ENCODE peak calls at places on chromosomes 7 and 10, in five cellular contexts. T, P, K, V and E are unnamed samples.

GRCh38 chr7:1899951-1900762 is 230.1 kb downstream of the ELFN1 start:
- DNase-seq in T (peak), P (no peak), V (no peak), K (no peak), E (no peak)

GRCh38 chr7:90178166-90178565 is 23.9 kb downstream of the STEAP1 start:
- DNase-seq in T (no peak), V (no peak), K (no peak), P (no peak), E (no peak)

GRCh38 chr7:121576148-121576921 is 180.2 kb upstream of the FAM3C start:
- DNase-seq in V (no peak), K (no peak), T (no peak), P (no peak), E (no peak)

GRCh38 chr7:142279616-142280015 is 21.8 kb upstream of the PRSS58 start:
- DNase-seq in P (no peak), K (no peak), T (no peak), V (no peak), E (no peak)

GRCh38 chr7:4613855-4614548 is 68.1 kb upstream of the FOXK1 start:
- DNase-seq in K (peak), T (peak), V (no peak), P (no peak), E (peak)

GRCh38 chr7:47460251-47460989 is 121.5 kb downstream of the TNS3 start:
- DNase-seq in T (no peak), P (no peak), V (no peak), K (no peak), E (no peak)

GRCh38 chr7:81284576-81284975 is 365.7 kb upstream of the SEMA3C start:
- DNase-seq in K (no peak), T (no peak), P (no peak), V (no peak), E (peak)

GRCh38 chr10:122113161-122113944 is 124.4 kb downstream of the TACC2 start:
- DNase-seq in T (peak), V (no peak), K (peak), P (peak), E (peak)

GRCh38 chr7:116588641-116589594 is 64.1 kb downstream of the CAV1 start:
- DNase-seq in V (no peak), K (no peak), P (no peak), T (no peak), E (peak)

GRCh38 chr7:66500087-66500486 is 128.6 kb upstream of the KCTD7 start:
- DNase-seq in P (no peak), V (no peak), T (no peak), K (no peak), E (peak)

GRCh38 chr10:103145860-103146466 is 47.1 kb downstream of the NT5C2 start:
- DNase-seq in K (peak), V (peak), P (peak), T (peak), E (peak)

GRCh38 chr10:47063858-47064257 is 152.6 kb downstream of the PTPN20 start:
- DNase-seq in V (no peak), P (no peak), K (no peak), T (no peak), E (no peak)

GRCh38 chr7:128841961-128842673 is 11.9 kb downstream of the FLNC start:
- DNase-seq in P (peak), V (no peak), T (peak), K (no peak), E (peak)

GRCh38 chr7:155862516-155863257 is 50.4 kb upstream of the SHH start:
- DNase-seq in V (no peak), T (no peak), K (peak), P (peak), E (no peak)

GRCh38 chr10:74683621-74684114 is 142.7 kb upstream of the KAT6B start:
- DNase-seq in P (no peak), K (no peak), T (no peak), V (no peak), E (no peak)

GRCh38 chr10:61284222-61284890 is 168.8 kb downstream of the TMEM26 start:
- DNase-seq in K (no peak), T (no peak), V (peak), P (no peak), E (peak)

GRCh38 chr10:72335394-72336258 is 19.1 kb downstream of the DNAJB12 start:
- DNase-seq in P (peak), K (no peak), T (peak), V (no peak), E (no peak)

GRCh38 chr7:2639994-2640830 is 8.4 kb downstream of the TTYH3 start:
- DNase-seq in V (no peak), T (no peak), K (no peak), P (peak), E (peak)

GRCh38 chr7:151343516-151343915 is 1.9 kb downstream of the NUB1 start:
- DNase-seq in P (no peak), T (no peak), V (no peak), K (no peak), E (no peak)

GRCh38 chr7:151340794-151341356 is 737 bp upstream of the NUB1 start:
- DNase-seq in P (no peak), T (no peak), K (no peak), V (no peak), E (no peak)

GRCh38 chr7:151341357-151342101 is at the start of gene NUB1:
- DNase-seq in P (peak), V (peak), T (peak), K (peak), E (peak)

GRCh38 chr7:151342102-151342646 is 562 bp downstream of the NUB1 start:
- DNase-seq in V (no peak), T (no peak), K (no peak), P (no peak), E (no peak)

GRCh38 chr7:151342811-151343210 is 1.2 kb downstream of the NUB1 start:
- DNase-seq in V (no peak), P (no peak), K (no peak), T (no peak), E (no peak)
- TF ChIP-seq CTCF in V (no peak), P (no peak), K (no peak), T (no peak), E (no peak)

DNA sequence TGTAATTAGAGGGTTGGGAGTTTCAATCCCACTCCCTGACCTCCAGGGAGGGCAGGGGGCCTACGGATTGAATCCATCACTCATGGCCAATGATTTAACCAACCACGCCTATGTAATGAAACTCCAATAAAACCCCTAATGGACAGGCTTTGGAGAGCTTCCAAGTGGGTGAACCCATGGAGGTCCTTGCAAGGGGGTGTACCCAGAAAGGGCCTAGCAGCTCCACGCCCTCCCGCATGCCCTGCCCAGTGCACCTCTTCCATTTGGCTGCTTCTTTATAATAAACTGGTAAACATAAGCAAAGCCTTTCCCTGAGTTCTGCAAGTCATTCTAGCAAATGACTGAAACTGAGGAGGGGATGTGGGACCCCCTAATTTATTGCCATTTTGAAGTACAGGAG is 280.1 kb downstream of the FRMD4A start:
- DNase-seq in V (no peak), T (no peak), P (no peak), K (no peak), E (no peak)
- H3K4me3 ChIP-seq in V (no peak), T (no peak), P (no peak), K (no peak), E (no peak)

GRCh38 chr7:25966469-25966868 is 185.5 kb upstream of the NFE2L3 start:
- DNase-seq in V (no peak), P (no peak), T (no peak), K (no peak), E (no peak)
- TF ChIP-seq CTCF in V (no peak), P (no peak), T (no peak), K (no peak), E (no peak)

GRCh38 chr10:132231656-132232552 is 45.2 kb downstream of the DPYSL4 start:
- DNase-seq in T (no peak), P (no peak), V (no peak), K (no peak), E (no peak)

GRCh38 chr10:132229096-132229495 is 42.3 kb downstream of the DPYSL4 start:
- DNase-seq in T (no peak), K (no peak), V (no peak), P (no peak), E (no peak)

GRCh38 chr10:132228616-132229015 is 41.9 kb downstream of the DPYSL4 start:
- DNase-seq in K (no peak), V (no peak), T (no peak), P (no peak), E (no peak)

GRCh38 chr10:132230557-132231210 is 43.9 kb downstream of the DPYSL4 start:
- DNase-seq in T (no peak), K (no peak), P (no peak), V (no peak), E (no peak)

DNA sequence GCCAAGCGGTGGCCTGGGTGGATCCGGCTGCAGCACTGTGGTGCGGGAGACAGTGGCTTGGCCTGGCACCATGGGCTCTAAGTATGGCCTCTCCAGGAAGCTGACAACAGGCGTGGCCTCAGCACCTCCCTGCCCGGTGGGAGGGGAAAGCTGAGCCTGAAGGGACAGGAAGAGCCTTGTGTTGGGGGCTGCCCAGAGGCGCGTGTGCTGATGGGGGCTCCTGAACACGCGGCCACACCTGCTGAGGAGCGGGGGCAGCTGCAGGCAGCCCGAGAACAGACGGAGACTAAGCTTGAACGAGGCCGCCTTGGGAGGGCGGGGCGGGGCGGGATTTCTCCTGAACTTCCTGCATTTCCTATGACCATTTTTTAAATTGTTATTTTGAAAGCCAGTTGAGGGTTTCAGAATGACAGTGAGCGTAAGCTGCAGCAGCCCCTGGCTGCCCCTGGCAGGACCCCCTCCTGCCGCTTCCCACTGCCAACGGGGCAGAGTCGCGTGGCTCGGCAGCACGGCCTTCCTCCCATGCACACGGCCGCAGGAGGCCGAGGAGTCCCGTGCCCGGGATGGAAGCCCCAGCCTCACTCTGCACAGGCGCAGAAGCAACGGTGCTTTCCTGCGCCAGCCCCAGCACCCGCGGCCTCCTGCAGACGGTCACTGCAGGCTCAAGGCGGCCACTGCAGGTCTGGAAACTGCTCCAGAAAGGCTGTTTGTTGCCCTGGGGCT is 43.2 kb downstream of the DPYSL4 start:
- DNase-seq in V (no peak), P (peak), K (no peak), T (no peak), E (no peak)
- H3K4me3 ChIP-seq in V (no peak), P (peak), K (peak), T (peak), E (no peak)

GRCh38 chr7:65219623-65220022 is 154.0 kb upstream of the ZNF92 start:
- DNase-seq in K (no peak), T (no peak), P (no peak), V (no peak), E (no peak)

GRCh38 chr7:65221683-65222082 is 152.0 kb upstream of the ZNF92 start:
- DNase-seq in K (no peak), P (no peak), V (no peak), T (no peak), E (no peak)

DNA sequence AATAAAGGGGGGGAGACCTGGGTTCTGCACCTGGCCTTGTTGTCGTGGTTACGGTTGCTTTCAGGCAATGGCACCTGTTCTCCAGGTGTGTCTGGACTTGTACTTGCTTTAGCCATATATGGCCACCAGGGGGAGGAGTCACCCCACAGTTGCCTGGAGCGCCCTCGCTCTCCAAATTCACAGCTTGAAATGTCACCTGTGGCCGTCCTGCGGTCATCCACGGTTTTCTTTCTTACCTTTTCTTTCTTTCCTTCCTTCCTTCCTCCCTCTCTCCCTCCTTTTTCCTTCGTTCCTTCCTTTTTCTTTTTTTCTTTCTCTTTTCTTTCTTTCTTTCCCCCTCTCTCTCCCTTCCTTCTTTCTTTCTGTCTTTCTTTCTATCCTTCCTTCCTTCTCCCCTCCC is 157.2 kb upstream of the ZNF92 start:
- DNase-seq in V (no peak), T (no peak), K (no peak), P (peak), E (peak)
- TF ChIP-seq CTCF in V (peak), T (peak), K (peak), P (peak), E (peak)

GRCh38 chr7:150380463-150380862 is 1.3 kb downstream of the ZNF775 start:
- DNase-seq in T (no peak), K (no peak), V (no peak), P (no peak), E (no peak)

GRCh38 chr7:150382123-150382843 is 3.2 kb downstream of the ZNF775 start:
- DNase-seq in T (no peak), K (no peak), V (no peak), P (no peak), E (peak)

GRCh38 chr7:150381096-150381495 is 2.0 kb downstream of the ZNF775 start:
- DNase-seq in T (no peak), P (no peak), K (no peak), V (no peak), E (no peak)

GRCh38 chr7:150382844-150383225 is 3.7 kb downstream of the ZNF775 start:
- DNase-seq in V (no peak), K (no peak), T (no peak), P (no peak), E (no peak)

DNA sequence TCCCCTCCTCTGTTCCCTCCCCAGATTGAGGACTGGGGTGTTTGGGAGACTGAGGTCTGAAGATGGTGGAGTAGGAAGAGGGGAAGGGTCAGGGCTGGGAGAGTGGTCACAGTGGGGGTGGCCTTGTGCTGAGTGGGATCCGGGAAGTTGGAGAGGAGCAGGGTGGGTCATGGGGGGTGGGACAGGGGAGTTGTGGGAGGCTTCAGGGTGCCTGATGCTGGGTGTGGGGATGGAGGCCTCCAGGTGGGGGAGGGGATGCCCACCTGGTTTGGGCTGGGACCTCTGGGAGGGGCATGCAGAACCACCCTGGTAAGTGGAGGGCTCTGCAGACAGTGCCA is 2.6 kb downstream of the ZNF775 start:
- DNase-seq in K (no peak), T (no peak), P (no peak), V (no peak), E (no peak)
- H3K4me3 ChIP-seq in K (no peak), T (no peak), P (no peak), V (no peak), E (no peak)

GRCh38 chr7:95396136-95397032 is at the start of gene PON3:
- DNase-seq in P (peak), V (no peak), T (peak), K (no peak), E (peak)
- TF ChIP-seq CTCF in P (no peak), V (peak), T (no peak), K (no peak), E (peak)

GRCh38 chr10:86210416-86210815 is 156.2 kb downstream of the GRID1 start:
- DNase-seq in K (no peak), P (no peak), T (no peak), V (no peak), E (no peak)
- H3K4me3 ChIP-seq in K (no peak), P (no peak), T (no peak), V (no peak), E (no peak)

DNA sequence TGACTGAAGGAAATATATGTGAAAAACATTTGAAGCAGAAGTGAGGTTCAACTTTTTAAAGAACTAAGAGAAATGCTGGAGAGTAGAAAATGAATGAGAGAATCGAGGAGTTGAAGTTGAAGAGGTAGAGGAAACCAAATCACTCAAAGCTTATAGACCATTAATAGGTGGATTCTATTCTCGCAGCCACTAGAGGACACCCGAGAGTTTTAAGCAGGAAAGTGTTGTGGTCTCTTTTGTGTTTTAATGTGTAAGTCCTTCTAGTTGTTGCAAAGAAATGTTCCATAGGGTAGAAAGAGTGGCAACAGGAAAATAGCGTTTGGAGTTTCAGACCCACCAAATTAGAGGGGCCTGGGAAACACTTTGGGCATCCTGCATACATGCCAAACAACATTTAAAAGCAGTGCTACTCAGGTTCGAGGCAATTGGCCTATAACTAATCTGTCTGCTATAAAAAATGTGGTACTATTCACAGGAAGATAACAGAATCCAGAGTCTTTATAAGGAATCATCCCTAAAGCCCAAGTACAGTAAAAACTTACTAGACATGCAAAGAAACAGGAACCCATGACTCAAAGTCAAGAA is 75.3 kb upstream of the TAS2R16 start:
- DNase-seq in T (no peak), V (no peak), P (no peak), K (no peak), E (peak)
- TF ChIP-seq CTCF in T (no peak), V (no peak), P (no peak), K (no peak), E (peak)

GRCh38 chr10:95558593-95559320 is 2.4 kb downstream of the SORBS1 start:
- DNase-seq in T (no peak), V (no peak), K (no peak), P (no peak), E (no peak)

GRCh38 chr10:95560288-95561199 is 627 bp downstream of the SORBS1 start:
- DNase-seq in V (no peak), T (peak), K (peak), P (peak), E (peak)

GRCh38 chr10:95556994-95557767 is 4.0 kb downstream of the SORBS1 start:
- DNase-seq in K (peak), P (no peak), T (no peak), V (no peak), E (no peak)

GRCh38 chr10:95561200-95562177 is at the start of gene SORBS1:
- DNase-seq in P (peak), V (peak), K (peak), T (peak), E (peak)

GRCh38 chr10:95559466-95559865 is 1.7 kb downstream of the SORBS1 start:
- DNase-seq in V (no peak), K (no peak), P (no peak), T (peak), E (no peak)
- H3K4me3 ChIP-seq in V (no peak), K (peak), P (peak), T (peak), E (no peak)